ENCODE peak calls at places on chromosomes 6 and 20, in eight cellular contexts. M is activated T-helper 2 cell treated with anti-CD3 and anti-CD28 coated beads, Interferon-gamma antibody, Interleukin-2, Interleukin-4, amounts not matched to agents 10 μg/mL and 5 μg/mL and 100 μg/mL, durations not matched to agents 14 hours and 24 hours and 36 hours; F is GM23338; P is left ventricle myocardium inferior; H is aorta; Y is SW 1271; I is tibial nerve; B is ovary. C is an unnamed sample.
A peak's percentile ranks its signal among the peaks of the same experiment; 100 is the strongest.

GRCh38 chr6:91669154-91669903 is 1082.5 kb upstream of the MAP3K7 start:
- DNase-seq in M (no peak), F (no peak), P (no peak), H (no peak), Y (no peak), I (no peak), B (no peak), C (peak; percentile 57)

GRCh38 chr6:96990989-96991388 is 66.5 kb downstream of the KLHL32 start:
- DNase-seq in M (no peak), F (no peak), P (no peak), H (no peak), Y (no peak), I (no peak), B (no peak), C (no peak)

GRCh38 chr6:161583561-161583960 is 309.7 kb upstream of the AGPAT4 start:
- DNase-seq in M (no peak), F (no peak), P (no peak), H (no peak), Y (no peak), I (no peak), B (no peak), C (no peak)

GRCh38 chr20:47354710-47355488 is 1.6 kb downstream of the ZMYND8 start:
- DNase-seq in M (no peak), F (no peak), P (no peak), H (no peak), Y (peak; percentile 41), I (no peak), B (no peak), C (no peak)

GRCh38 chr20:50283922-50284810 is 93.5 kb downstream of the CEBPB start:
- DNase-seq in M (no peak), F (no peak), P (no peak), H (peak; percentile 71), Y (no peak), I (no peak), B (no peak), C (no peak)

GRCh38 chr6:149265945-149266344 is 51.6 kb upstream of the TAB2 start:
- DNase-seq in M (no peak), F (no peak), P (no peak), H (no peak), Y (no peak), I (no peak), B (no peak), C (no peak)

GRCh38 chr6:17600527-17601388 is 656 bp downstream of the FAM8A1 start:
- DNase-seq in M (peak; percentile 38), F (peak; percentile 61), P (peak; percentile 58), H (peak; percentile 66), Y (no peak), I (peak; percentile 14), B (peak; percentile 57), C (no peak)

GRCh38 chr6:29502181-29502580 is 14.4 kb upstream of the MAS1L start:
- DNase-seq in M (no peak), F (no peak), P (no peak), H (no peak), Y (no peak), I (no peak), B (no peak), C (no peak)

GRCh38 chr6:106223300-106223930 is 102.1 kb downstream of the ATG5 start:
- DNase-seq in M (peak; percentile 48), F (peak; percentile 82), P (peak; percentile 36), H (peak; percentile 56), Y (peak; percentile 41), I (peak; percentile 39), B (peak; percentile 35), C (peak; percentile 62)

GRCh38 chr20:51966296-51966971 is 164.1 kb upstream of the SALL4 start:
- DNase-seq in M (no peak), F (peak; percentile 95), P (no peak), H (no peak), Y (peak; percentile 83), I (peak; percentile 67), B (peak; percentile 8), C (peak; percentile 56)

GRCh38 chr6:141057761-141058160 is 1075.0 kb upstream of the GJE1 start:
- DNase-seq in M (no peak), F (no peak), P (no peak), H (no peak), Y (no peak), I (no peak), B (no peak), C (no peak)

GRCh38 chr6:20024979-20025378 is 187.3 kb downstream of the MBOAT1 start:
- DNase-seq in M (no peak), F (no peak), P (no peak), H (no peak), Y (no peak), I (no peak), B (no peak), C (no peak)

GRCh38 chr6:34992353-34992752 is 103.3 kb downstream of the ANKS1A start:
- DNase-seq in M (no peak), F (no peak), P (no peak), H (no peak), Y (no peak), I (no peak), B (no peak), C (no peak)

GRCh38 chr20:48189177-48189576 is 403.9 kb upstream of the SULF2 start:
- DNase-seq in M (no peak), F (peak; percentile 53), P (no peak), H (peak; percentile 24), Y (peak; percentile 5), I (no peak), B (no peak), C (no peak)

GRCh38 chr6:159952289-159953005 is 16.4 kb upstream of the IGF2R start:
- DNase-seq in M (no peak), F (no peak), P (no peak), H (no peak), Y (no peak), I (no peak), B (no peak), C (no peak)